ENCODE peak calls at places on chromosomes 1 and 21, in ten cellular contexts. One of them, this sample, is unnamed.

GRCh38 chr1:169110691-169111447 is 4.4 kb downstream of the ATP1B1 start:
- DNase-seq in BE2C: no peak
- DNase-seq in fibroblast of mammary gland: peak
- DNase-seq in vagina: no peak
- DNase-seq in left ventricle myocardium inferior: no peak
- DNase-seq in K562: no peak
- DNase-seq in AG04450: no peak
- DNase-seq in IMR-90: peak
- DNase-seq in WERI-Rb-1: no peak
- DNase-seq in BJ: no peak
- DNase-seq in this sample: no peak

GRCh38 chr1:212368073-212368484 is 46.6 kb downstream of the PACC1 start:
- DNase-seq in vagina: no peak
- DNase-seq in BJ: peak
- DNase-seq in IMR-90: peak
- DNase-seq in left ventricle myocardium inferior: no peak
- DNase-seq in BE2C: peak
- DNase-seq in fibroblast of mammary gland: peak
- DNase-seq in WERI-Rb-1: peak
- DNase-seq in K562: peak
- DNase-seq in AG04450: peak
- DNase-seq in this sample: peak

GRCh38 chr1:232613752-232614381 is 16.1 kb downstream of the SIPA1L2 start:
- DNase-seq in AG04450: peak
- DNase-seq in vagina: no peak
- DNase-seq in fibroblast of mammary gland: peak
- DNase-seq in WERI-Rb-1: no peak
- DNase-seq in K562: no peak
- DNase-seq in BJ: no peak
- DNase-seq in BE2C: no peak
- DNase-seq in IMR-90: peak
- DNase-seq in left ventricle myocardium inferior: no peak
- DNase-seq in this sample: peak

GRCh38 chr21:40835179-40835694 is 11.7 kb downstream of the DSCAM start:
- DNase-seq in IMR-90: no peak
- DNase-seq in WERI-Rb-1: no peak
- DNase-seq in vagina: no peak
- DNase-seq in fibroblast of mammary gland: no peak
- DNase-seq in AG04450: no peak
- DNase-seq in K562: no peak
- DNase-seq in BE2C: no peak
- DNase-seq in BJ: no peak
- DNase-seq in left ventricle myocardium inferior: no peak
- DNase-seq in this sample: no peak

GRCh38 chr1:226662704-226663326 is 76.3 kb downstream of the ITPKB start:
- DNase-seq in IMR-90: peak
- DNase-seq in WERI-Rb-1: no peak
- DNase-seq in BJ: peak
- DNase-seq in left ventricle myocardium inferior: peak
- DNase-seq in vagina: peak
- DNase-seq in fibroblast of mammary gland: peak
- DNase-seq in AG04450: peak
- DNase-seq in BE2C: peak
- DNase-seq in K562: no peak
- DNase-seq in this sample: peak

GRCh38 chr1:35461966-35462651 is 95.1 kb downstream of the KIAA0319L start:
- DNase-seq in AG04450: no peak
- DNase-seq in WERI-Rb-1: no peak
- DNase-seq in vagina: no peak
- DNase-seq in K562: no peak
- DNase-seq in BE2C: no peak
- DNase-seq in fibroblast of mammary gland: no peak
- DNase-seq in IMR-90: no peak
- DNase-seq in left ventricle myocardium inferior: no peak
- DNase-seq in BJ: no peak
- DNase-seq in this sample: no peak

GRCh38 chr1:245365071-245365470 is 210.3 kb downstream of the KIF26B start:
- DNase-seq in left ventricle myocardium inferior: no peak
- DNase-seq in IMR-90: no peak
- DNase-seq in fibroblast of mammary gland: no peak
- DNase-seq in BJ: no peak
- DNase-seq in BE2C: peak
- DNase-seq in AG04450: no peak
- DNase-seq in WERI-Rb-1: no peak
- DNase-seq in vagina: no peak
- DNase-seq in K562: no peak
- DNase-seq in this sample: no peak

GRCh38 chr21:44455524-44456206 is 355 bp downstream of the LRRC3 start:
- DNase-seq in left ventricle myocardium inferior: peak
- DNase-seq in IMR-90: no peak
- DNase-seq in AG04450: no peak
- DNase-seq in fibroblast of mammary gland: peak
- DNase-seq in BE2C: no peak
- DNase-seq in vagina: no peak
- DNase-seq in WERI-Rb-1: peak
- DNase-seq in BJ: no peak
- DNase-seq in K562: peak
- DNase-seq in this sample: no peak

GRCh38 chr21:38989745-38990423 is 184.2 kb downstream of the ETS2 start:
- DNase-seq in vagina: no peak
- DNase-seq in left ventricle myocardium inferior: no peak
- DNase-seq in BJ: peak
- DNase-seq in WERI-Rb-1: no peak
- DNase-seq in IMR-90: peak
- DNase-seq in K562: no peak
- DNase-seq in BE2C: peak
- DNase-seq in fibroblast of mammary gland: peak
- DNase-seq in AG04450: peak
- DNase-seq in this sample: peak

GRCh38 chr1:227938911-227939790 is 8.6 kb downstream of the WNT9A start:
- DNase-seq in WERI-Rb-1: no peak
- DNase-seq in left ventricle myocardium inferior: no peak
- DNase-seq in BJ: no peak
- DNase-seq in K562: no peak
- DNase-seq in IMR-90: no peak
- DNase-seq in vagina: no peak
- DNase-seq in BE2C: no peak
- DNase-seq in fibroblast of mammary gland: no peak
- DNase-seq in AG04450: no peak
- DNase-seq in this sample: no peak

GRCh38 chr1:206970406-206970805 is at the start of gene FCAMR:
- DNase-seq in AG04450: no peak
- DNase-seq in BE2C: no peak
- DNase-seq in IMR-90: no peak
- DNase-seq in K562: no peak
- DNase-seq in WERI-Rb-1: no peak
- DNase-seq in BJ: no peak
- DNase-seq in vagina: no peak
- DNase-seq in left ventricle myocardium inferior: no peak
- DNase-seq in fibroblast of mammary gland: no peak
- DNase-seq in this sample: no peak

GRCh38 chr1:108320851-108321250 is 77.0 kb upstream of the NBPF4 start:
- DNase-seq in fibroblast of mammary gland: no peak
- DNase-seq in BJ: no peak
- DNase-seq in BE2C: no peak
- DNase-seq in vagina: no peak
- DNase-seq in K562: no peak
- DNase-seq in WERI-Rb-1: no peak
- DNase-seq in left ventricle myocardium inferior: no peak
- DNase-seq in AG04450: no peak
- DNase-seq in IMR-90: no peak
- DNase-seq in this sample: no peak

GRCh38 chr1:203776636-203777035 is 11.7 kb downstream of the LAX1 start:
- DNase-seq in BJ: no peak
- DNase-seq in left ventricle myocardium inferior: no peak
- DNase-seq in vagina: no peak
- DNase-seq in WERI-Rb-1: peak
- DNase-seq in BE2C: no peak
- DNase-seq in fibroblast of mammary gland: no peak
- DNase-seq in IMR-90: no peak
- DNase-seq in K562: peak
- DNase-seq in AG04450: no peak
- DNase-seq in this sample: no peak

DNA sequence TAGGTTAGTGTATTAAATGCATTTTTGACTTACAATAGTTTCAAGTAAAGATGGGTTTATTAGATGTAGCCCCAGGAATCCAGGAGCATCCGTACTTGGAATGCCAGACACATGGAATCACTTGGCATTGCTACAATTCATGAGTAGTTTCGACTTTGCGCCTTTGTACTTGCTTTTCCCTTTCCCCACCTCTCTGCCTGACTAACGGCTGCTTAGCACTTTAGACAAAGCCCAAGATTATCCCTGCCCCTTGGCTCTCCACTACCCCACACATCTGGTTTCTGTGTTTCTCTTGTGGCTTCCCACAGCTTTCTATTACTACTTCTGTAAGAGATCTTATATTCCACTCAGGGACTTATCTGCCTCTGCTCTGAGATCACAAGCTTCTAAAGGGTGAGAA is 397.7 kb upstream of the POU3F1 start:
- DNase-seq in vagina: no peak
- DNase-seq in fibroblast of mammary gland: peak
- DNase-seq in WERI-Rb-1: no peak
- DNase-seq in K562: no peak
- DNase-seq in IMR-90: peak
- DNase-seq in left ventricle myocardium inferior: no peak
- DNase-seq in AG04450: peak
- DNase-seq in BE2C: no peak
- DNase-seq in BJ: peak
- DNase-seq in this sample: peak
- H3K4me3 ChIP-seq in vagina: no peak
- H3K4me3 ChIP-seq in fibroblast of mammary gland: no peak
- H3K4me3 ChIP-seq in WERI-Rb-1: no peak
- H3K4me3 ChIP-seq in K562: no peak
- H3K4me3 ChIP-seq in IMR-90: no peak
- H3K4me3 ChIP-seq in left ventricle myocardium inferior: no peak
- H3K4me3 ChIP-seq in AG04450: no peak
- H3K4me3 ChIP-seq in BE2C: no peak
- H3K4me3 ChIP-seq in BJ: no peak
- H3K4me3 ChIP-seq in this sample: no peak

DNA sequence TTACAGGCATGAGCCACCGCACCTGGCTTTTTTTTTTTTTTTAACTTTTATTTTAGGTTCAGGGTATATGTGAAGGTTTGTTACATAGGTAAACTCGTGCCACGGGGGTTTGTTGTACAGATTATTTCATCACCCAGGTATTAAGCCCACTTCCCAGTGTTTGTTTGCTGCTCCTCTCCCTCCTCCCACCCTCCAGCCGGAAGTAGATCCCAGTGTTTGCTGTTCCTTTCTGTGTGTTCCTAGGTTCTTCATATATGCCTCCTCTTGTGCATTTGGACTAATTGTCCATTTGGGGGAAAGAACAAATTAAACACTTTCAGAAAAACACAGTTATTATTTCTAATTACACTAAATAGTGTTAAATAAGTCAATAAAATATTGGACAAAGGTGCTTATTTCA is 1.1 kb upstream of the SLC2A7 start:
- DNase-seq in IMR-90: no peak
- DNase-seq in vagina: no peak
- DNase-seq in BJ: no peak
- DNase-seq in BE2C: no peak
- DNase-seq in left ventricle myocardium inferior: no peak
- DNase-seq in fibroblast of mammary gland: no peak
- DNase-seq in K562: no peak
- DNase-seq in WERI-Rb-1: no peak
- DNase-seq in AG04450: no peak
- DNase-seq in this sample: no peak
- TF ChIP-seq CTCF in IMR-90: no peak
- TF ChIP-seq CTCF in vagina: no peak
- TF ChIP-seq CTCF in BJ: no peak
- TF ChIP-seq CTCF in BE2C: no peak
- TF ChIP-seq CTCF in left ventricle myocardium inferior: no peak
- TF ChIP-seq CTCF in fibroblast of mammary gland: no peak
- TF ChIP-seq CTCF in K562: no peak
- TF ChIP-seq CTCF in WERI-Rb-1: no peak
- TF ChIP-seq CTCF in AG04450: no peak
- TF ChIP-seq CTCF in this sample: no peak

GRCh38 chr1:61051455-61052392 is 30.6 kb upstream of the NFIA start:
- DNase-seq in fibroblast of mammary gland: peak
- DNase-seq in WERI-Rb-1: no peak
- DNase-seq in AG04450: no peak
- DNase-seq in IMR-90: no peak
- DNase-seq in BJ: no peak
- DNase-seq in BE2C: no peak
- DNase-seq in left ventricle myocardium inferior: peak
- DNase-seq in vagina: no peak
- DNase-seq in K562: peak
- DNase-seq in this sample: no peak

GRCh38 chr1:61053712-61054608 is 28.4 kb upstream of the NFIA start:
- DNase-seq in BE2C: peak
- DNase-seq in left ventricle myocardium inferior: peak
- DNase-seq in K562: peak
- DNase-seq in AG04450: no peak
- DNase-seq in vagina: no peak
- DNase-seq in IMR-90: no peak
- DNase-seq in WERI-Rb-1: no peak
- DNase-seq in BJ: no peak
- DNase-seq in fibroblast of mammary gland: no peak
- DNase-seq in this sample: no peak

GRCh38 chr1:61050541-61051454 is 31.6 kb upstream of the NFIA start:
- DNase-seq in WERI-Rb-1: peak
- DNase-seq in fibroblast of mammary gland: no peak
- DNase-seq in vagina: no peak
- DNase-seq in K562: peak
- DNase-seq in AG04450: no peak
- DNase-seq in BE2C: peak
- DNase-seq in left ventricle myocardium inferior: peak
- DNase-seq in BJ: no peak
- DNase-seq in IMR-90: no peak
- DNase-seq in this sample: no peak

GRCh38 chr1:61053281-61053711 is 29.1 kb upstream of the NFIA start:
- DNase-seq in fibroblast of mammary gland: no peak
- DNase-seq in IMR-90: no peak
- DNase-seq in BJ: no peak
- DNase-seq in left ventricle myocardium inferior: no peak
- DNase-seq in AG04450: no peak
- DNase-seq in vagina: no peak
- DNase-seq in K562: no peak
- DNase-seq in WERI-Rb-1: no peak
- DNase-seq in BE2C: no peak
- DNase-seq in this sample: no peak

GRCh38 chr1:61052393-61053280 is 29.7 kb upstream of the NFIA start:
- DNase-seq in WERI-Rb-1: no peak
- DNase-seq in BE2C: no peak
- DNase-seq in AG04450: no peak
- DNase-seq in fibroblast of mammary gland: no peak
- DNase-seq in BJ: no peak
- DNase-seq in left ventricle myocardium inferior: no peak
- DNase-seq in vagina: no peak
- DNase-seq in K562: no peak
- DNase-seq in IMR-90: no peak
- DNase-seq in this sample: no peak
- H3K4me3 ChIP-seq in WERI-Rb-1: no peak
- H3K4me3 ChIP-seq in BE2C: no peak
- H3K4me3 ChIP-seq in AG04450: no peak
- H3K4me3 ChIP-seq in fibroblast of mammary gland: no peak
- H3K4me3 ChIP-seq in BJ: no peak
- H3K4me3 ChIP-seq in left ventricle myocardium inferior: peak
- H3K4me3 ChIP-seq in vagina: no peak
- H3K4me3 ChIP-seq in K562: peak
- H3K4me3 ChIP-seq in IMR-90: no peak
- H3K4me3 ChIP-seq in this sample: no peak

GRCh38 chr1:63777286-63777685 is 3.5 kb downstream of the ROR1 start:
- DNase-seq in left ventricle myocardium inferior: no peak
- DNase-seq in vagina: no peak
- DNase-seq in K562: no peak
- DNase-seq in WERI-Rb-1: no peak
- DNase-seq in fibroblast of mammary gland: peak
- DNase-seq in IMR-90: no peak
- DNase-seq in BE2C: no peak
- DNase-seq in BJ: no peak
- DNase-seq in AG04450: no peak
- DNase-seq in this sample: no peak
- TF ChIP-seq CTCF in left ventricle myocardium inferior: no peak
- TF ChIP-seq CTCF in vagina: no peak
- TF ChIP-seq CTCF in K562: no peak
- TF ChIP-seq CTCF in WERI-Rb-1: peak
- TF ChIP-seq CTCF in fibroblast of mammary gland: peak
- TF ChIP-seq CTCF in IMR-90: no peak
- TF ChIP-seq CTCF in BE2C: peak
- TF ChIP-seq CTCF in BJ: no peak
- TF ChIP-seq CTCF in AG04450: no peak
- TF ChIP-seq CTCF in this sample: peak